ENCODE peak calls at places on chromosomes 5 and 9, in five cellular contexts. M is C1 segment of cervical spinal cord, S is frontal cortex, R is Kasumi-1, T is SK-N-SH. A is an unnamed sample.

GRCh38 chr5:150357326-150358260 is at the start of gene TCOF1:
- DNase-seq in M (peak; percentile 87), S (peak; percentile 91), R (peak; percentile 92), T (peak; percentile 98), A (peak; percentile 98)

GRCh38 chr9:81690251-81690851 is 1.0 kb upstream of the TLE1 start:
- DNase-seq in M (no peak), S (no peak), R (no peak), T (no peak), A (no peak)

GRCh38 chr5:43117092-43117491 is 3.6 kb upstream of the ZNF131 start:
- DNase-seq in M (no peak), S (no peak), R (no peak), T (no peak), A (no peak)

GRCh38 chr9:135039266-135039870 is 48.1 kb upstream of the OLFM1 start:
- DNase-seq in M (no peak), S (no peak), R (no peak), T (no peak), A (no peak)

GRCh38 chr9:79224672-79225433 is 346.9 kb upstream of the TLE4 start:
- DNase-seq in M (no peak), S (no peak), R (peak; percentile 7), T (no peak), A (no peak)

GRCh38 chr5:150492621-150493020 is 15.3 kb upstream of the NDST1 start:
- DNase-seq in M (no peak), S (no peak), R (no peak), T (no peak), A (peak; percentile 99)

GRCh38 chr5:168654225-168654624 is 75.1 kb upstream of the PANK3 start:
- DNase-seq in M (no peak), S (no peak), R (no peak), T (peak; percentile 84), A (no peak)

GRCh38 chr9:136119259-136120118 is 814 bp upstream of the TMEM250 start:
- DNase-seq in M (no peak), S (no peak), R (peak; percentile 25), T (peak; percentile 77), A (no peak)

GRCh38 chr5:127229185-127229889 is 61.3 kb upstream of the MEGF10 start:
- DNase-seq in M (no peak), S (peak; percentile 40), R (peak; percentile 57), T (peak; percentile 77), A (peak; percentile 62)

GRCh38 chr5:138953370-138954256 is 78.5 kb upstream of the LRRTM2 start:
- DNase-seq in M (peak; percentile 72), S (peak; percentile 59), R (peak; percentile 94), T (peak; percentile 90), A (peak; percentile 63)

GRCh38 chr5:173806270-173807035 is 81.7 kb upstream of the CPEB4 start:
- DNase-seq in M (no peak), S (no peak), R (no peak), T (no peak), A (no peak)